ENCODE peak calls at places on chromosome 19, in four cellular contexts. F is effector memory CD4-positive, alpha-beta T cell; A is body of pancreas; C is transverse colon. I is an unnamed sample. For H3K4me1 and H3K9me3, the result is how much of the 10 kb centered on the place peaks cover.

GRCh38 chr19:45488708-45489107 is 8.1 kb downstream of the RTN2 start:
- DNase-seq in F (no peak), A (no peak), C (no peak), I (no peak)

GRCh38 chr19:48660854-48661731 is 11.7 kb downstream of the NTN5 start:
- DNase-seq in F (peak), A (peak), C (peak), I (peak)

GRCh38 chr19:30669329-30670010 is 297.3 kb downstream of the ZNF536 start:
- DNase-seq in F (no peak), A (peak), C (peak), I (peak)

GRCh38 chr19:13475044-13475443 is 31.2 kb downstream of the CACNA1A start:
- DNase-seq in F (no peak), A (no peak), C (no peak), I (no peak)

GRCh38 chr19:2728783-2729387 is 7.7 kb upstream of the DIRAS1 start:
- DNase-seq in F (no peak), A (no peak), C (no peak), I (no peak)

GRCh38 chr19:47176071-47176626 is 45.5 kb downstream of the SAE1 start:
- DNase-seq in F (no peak), A (no peak), C (no peak), I (no peak)

GRCh38 chr19:45419396-45419795 is 4.3 kb downstream of the ERCC1 start:
- DNase-seq in F (no peak), A (no peak), C (peak), I (peak)

GRCh38 chr19:45130888-45131615 is 29.7 kb downstream of the NKPD1 start:
- DNase-seq in F (no peak), A (no peak), C (no peak), I (no peak)

GRCh38 chr19:51607077-51607476 is 23.1 kb downstream of the SIGLEC5 start:
- DNase-seq in F (no peak), A (no peak), C (peak), I (no peak)

GRCh38 chr19:1089126-1089771 is 5.9 kb downstream of the POLR2E start:
- DNase-seq in F (no peak), A (no peak), C (no peak), I (no peak)

GRCh38 chr19:16605552-16605951 is 22.5 kb downstream of the MED26 start:
- DNase-seq in F (no peak), A (no peak), C (no peak), I (no peak)

GRCh38 chr19:34644991-34645461 is 31.9 kb downstream of the SCGB2B2 start:
- DNase-seq in F (no peak), A (no peak), C (no peak), I (no peak)

GRCh38 chr19:8245869-8246835 is 37.0 kb downstream of the CERS4 start:
- DNase-seq in F (no peak), A (no peak), C (no peak), I (no peak)

GRCh38 chr19:55580628-55581144 is at the start of gene ZNF579:
- DNase-seq in F (peak), A (peak), C (peak), I (peak)

GRCh38 chr19:1066748-1067340 is at the start of gene ARHGAP45:
- DNase-seq in F (peak), A (no peak), C (peak), I (peak)

GRCh38 chr19:1133471-1133929 is 29.7 kb downstream of the GPX4 start:
- DNase-seq in F (peak), A (no peak), C (peak), I (peak)

GRCh38 chr19:47698631-47699359 is 14.4 kb upstream of the EHD2 start:
- DNase-seq in F (no peak), A (no peak), C (no peak), I (no peak)

GRCh38 chr19:542173-542866 is 1.5 kb upstream of the GZMM start:
- DNase-seq in F (no peak), A (no peak), C (peak), I (peak)

GRCh38 chr19:39038098-39038497 is 5.7 kb upstream of the FBXO27 start:
- DNase-seq in F (no peak), A (peak), C (peak), I (peak)

GRCh38 chr19:53553865-53554791 is 16.2 kb downstream of the ZNF331 start:
- DNase-seq in F (peak), A (peak), C (peak), I (no peak)

GRCh38 chr19:829129-829758 is 1.6 kb downstream of the AZU1 start:
- DNase-seq in F (no peak), A (no peak), C (no peak), I (no peak)

GRCh38 chr19:48152552-48152951 is 17.6 kb downstream of the LIG1 start:
- DNase-seq in F (peak), A (peak), C (peak), I (peak)

GRCh38 chr19:18593367-18594095 is 4.9 kb downstream of the REX1BD start:
- DNase-seq in F (no peak), A (no peak), C (no peak), I (peak)

GRCh38 chr19:44072543-44073401 is 813 bp downstream of the ZNF284 start:
- DNase-seq in F (no peak), A (no peak), C (no peak), I (no peak)

GRCh38 chr19:28345811-28346210 is 867.1 kb downstream of the UQCRFS1 start:
- DNase-seq in F (no peak), A (no peak), C (no peak), I (no peak)

DNA sequence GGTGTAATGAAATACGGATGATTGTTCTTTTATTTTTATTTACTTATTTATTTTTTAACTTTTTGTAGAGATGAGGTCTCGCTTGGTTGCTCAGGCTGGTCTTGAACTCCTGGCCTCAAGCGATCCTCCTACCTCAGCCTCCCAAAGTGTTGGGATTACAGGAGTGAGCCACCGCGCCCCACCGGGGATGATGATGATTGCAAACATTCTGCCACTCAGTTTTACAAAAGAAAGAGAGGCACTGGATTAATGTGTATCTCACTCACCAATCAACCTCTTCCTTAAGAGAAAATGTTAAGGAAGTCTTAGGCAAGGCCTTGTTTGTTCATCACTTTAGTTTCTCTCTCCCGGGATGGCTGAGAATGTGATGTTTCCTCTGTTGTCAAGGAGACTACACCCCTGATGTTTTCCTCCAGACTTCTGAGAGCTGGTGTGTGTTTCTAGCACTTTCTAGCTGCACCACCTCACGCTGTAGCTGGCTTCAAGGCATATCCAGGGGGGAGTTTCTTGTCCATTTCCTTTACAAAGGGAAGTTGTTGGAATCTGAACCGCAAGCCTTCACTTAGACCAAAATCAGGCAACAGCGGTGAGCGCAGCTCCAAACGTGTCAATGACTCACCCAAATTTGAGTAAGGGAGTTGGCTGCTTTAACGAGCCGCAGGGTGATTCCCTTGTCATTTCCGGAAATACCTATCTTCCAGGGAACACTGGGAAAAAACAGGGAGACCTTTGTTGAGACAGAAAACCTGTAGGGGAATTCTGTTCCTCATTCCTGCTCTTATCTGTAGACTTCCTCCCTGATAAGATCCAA is 2.3 kb downstream of the LDLR start:
- DNase-seq in F (peak), A (peak), C (peak), I (peak)
- H3K4me1 ChIP-seq in F (half or more), A (half or more), C (under half), I (under half)

DNA sequence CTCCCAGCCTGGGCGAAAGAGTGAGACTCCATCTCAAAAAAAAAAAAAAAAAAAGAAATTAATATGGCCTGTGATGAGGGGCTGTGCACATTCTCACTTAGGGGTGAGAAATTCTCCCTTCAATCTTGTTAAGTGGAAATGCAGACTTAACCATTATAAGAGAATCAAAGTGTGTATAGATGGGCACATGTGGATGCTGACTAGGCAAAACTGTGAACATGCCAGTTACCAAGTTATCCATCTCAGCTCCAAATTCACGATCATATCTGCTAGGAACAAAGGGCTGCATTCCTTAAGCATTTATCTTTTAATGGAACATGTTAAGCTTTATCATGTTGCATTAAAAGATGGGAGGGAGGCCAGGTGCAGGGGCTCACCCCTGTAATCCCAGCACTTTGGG is 4.3 kb downstream of the ZNF560 start:
- DNase-seq in F (no peak), A (no peak), C (no peak), I (no peak)
- H3K9me3 ChIP-seq in F (under half), A (under half), C (under half), I (half or more)

GRCh38 chr19:20278342-20278741 is 111.3 kb downstream of the ZNF486 start:
- DNase-seq in F (peak), A (peak), C (peak), I (peak)
- H3K27ac ChIP-seq in F (no peak), A (no peak), C (no peak), I (no peak)

GRCh38 chr19:15274477-15274876 is 42.2 kb upstream of the EPHX3 start:
- DNase-seq in F (no peak), A (no peak), C (no peak), I (no peak)
- H3K4me1 ChIP-seq in F (under half), A (half or more), C (under half), I (under half)

I was measured in endodermal cell.